ENCODE peak calls at places on chromosomes 2 and 18, in six cellular contexts. S is neural crest cell, G is fibroblast of the aortic adventitia, R is MM.1S, E is MCF 10A, Z is WERI-Rb-1. D is an unnamed sample.

GRCh38 chr2:171056307-171056706 is 104.4 kb downstream of the TLK1 start:
- DNase-seq in R (no peak), Z (no peak), E (no peak), S (no peak), G (peak), D (no peak)

GRCh38 chr2:219630770-219631405 is 3.5 kb downstream of the SLC4A3 start:
- DNase-seq in S (no peak), Z (no peak), R (no peak), G (no peak), E (no peak), D (peak)

GRCh38 chr2:144645055-144645778 is 125.3 kb upstream of the ZEB2 start:
- DNase-seq in R (no peak), G (peak), S (no peak), Z (no peak), E (peak), D (no peak)

GRCh38 chr2:127193948-127194267 is 26.2 kb downstream of the CYP27C1 start:
- DNase-seq in S (no peak), R (no peak), Z (no peak), E (no peak), G (peak), D (no peak)

GRCh38 chr2:239723486-239724193 is 301.5 kb downstream of the NDUFA10 start:
- DNase-seq in G (no peak), E (no peak), S (no peak), Z (no peak), R (no peak), D (no peak)

GRCh38 chr2:34234823-34235222 is 635.7 kb upstream of the FAM98A start:
- DNase-seq in G (no peak), Z (no peak), E (no peak), S (no peak), R (peak), D (no peak)

GRCh38 chr2:187364696-187365095 is 83.4 kb downstream of the CALCRL start:
- DNase-seq in G (peak), Z (no peak), E (no peak), R (no peak), S (no peak), D (no peak)

GRCh38 chr18:44627245-44627644 is 53.4 kb upstream of the SETBP1 start:
- DNase-seq in S (no peak), G (peak), Z (no peak), E (peak), R (no peak), D (no peak)

GRCh38 chr2:223590964-223591363 is 11.2 kb downstream of the SCG2 start:
- DNase-seq in Z (no peak), S (no peak), G (no peak), E (no peak), R (no peak), D (no peak)

GRCh38 chr2:217223222-217223930 is 363.5 kb upstream of the TNP1 start:
- DNase-seq in G (peak), Z (no peak), E (peak), S (no peak), R (peak), D (peak)

GRCh38 chr2:135245055-135245454 is 193.0 kb downstream of the RAB3GAP1 start:
- DNase-seq in E (peak), R (no peak), Z (no peak), S (no peak), G (peak), D (no peak)

GRCh38 chr2:167293172-167293781 is 405.0 kb downstream of the XIRP2 start:
- DNase-seq in E (peak), Z (peak), R (peak), S (peak), G (peak), D (peak)

GRCh38 chr2:152200562-152201465 is 25.3 kb upstream of the STAM2 start:
- DNase-seq in Z (no peak), G (peak), R (no peak), E (peak), S (no peak), D (no peak)

DNA sequence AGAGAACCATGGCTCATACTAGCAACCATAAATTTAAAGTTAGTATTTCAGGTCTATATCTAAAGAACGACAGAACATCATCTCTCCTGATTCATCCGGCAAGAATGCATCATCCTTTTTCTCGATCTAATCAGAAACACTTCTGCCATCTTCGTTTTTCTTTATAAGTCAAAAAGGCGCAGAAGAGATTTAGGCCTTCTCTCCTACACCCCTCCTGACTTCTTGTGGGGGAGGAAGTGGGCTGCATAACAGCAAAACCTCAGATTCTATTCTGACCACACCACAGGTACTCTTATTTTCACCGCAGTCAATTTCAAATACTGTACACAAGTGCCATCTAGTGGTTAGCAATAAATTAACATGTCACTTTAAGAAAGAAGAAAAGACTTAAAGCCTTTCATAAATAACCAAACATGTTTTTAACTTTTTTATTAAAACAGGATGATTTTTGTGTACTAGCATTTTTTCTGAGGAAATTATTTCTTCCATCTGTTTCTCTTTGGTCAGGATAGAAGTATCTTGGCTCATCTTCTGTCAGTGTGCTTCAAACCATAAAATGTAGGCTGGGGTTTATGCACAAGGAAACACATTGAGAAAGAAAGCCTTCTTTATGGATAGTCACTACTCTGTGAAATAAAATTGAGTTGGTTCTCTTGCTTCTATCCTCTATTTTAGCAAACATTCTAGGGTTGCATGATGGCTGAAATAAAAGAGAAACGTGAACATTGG is 48.3 kb upstream of the PIK3C3 start:
- DNase-seq in S (peak), E (peak), Z (no peak), G (peak), R (peak), D (peak)
- TF ChIP-seq CTCF in S (peak), E (peak), Z (peak), G (peak), R (peak), D (peak)

DNA sequence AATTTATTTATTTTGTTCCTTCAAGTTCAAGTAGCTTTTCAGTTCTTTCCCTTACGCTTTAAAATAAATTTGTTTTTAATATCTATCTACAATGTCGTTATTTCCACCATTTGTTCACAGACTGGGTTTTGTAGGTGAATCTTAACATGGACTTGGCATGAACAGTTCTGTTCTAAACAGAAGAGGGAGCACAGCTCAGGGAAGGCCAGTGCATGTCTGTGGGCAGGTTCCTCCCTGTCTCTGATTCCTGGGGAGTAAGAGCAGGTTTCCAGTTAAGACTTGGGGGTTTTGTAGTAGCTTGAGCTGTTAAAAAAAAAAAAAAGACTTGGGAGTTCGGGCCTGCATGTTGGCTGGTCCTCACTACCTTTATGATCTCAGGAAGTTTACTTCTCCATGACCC is 11.1 kb downstream of the TTL start:
- DNase-seq in R (no peak), E (no peak), S (no peak), Z (peak), G (no peak), D (no peak)
- TF ChIP-seq CTCF in R (no peak), E (no peak), S (no peak), Z (peak), G (no peak), D (no peak)

GRCh38 chr2:133780099-133780996 is 212.1 kb upstream of the NCKAP5 start:
- DNase-seq in E (peak), R (peak), G (peak), S (peak), Z (peak), D (peak)
- TF ChIP-seq CTCF in E (peak), R (peak), G (peak), S (peak), Z (peak), D (peak)

DNA sequence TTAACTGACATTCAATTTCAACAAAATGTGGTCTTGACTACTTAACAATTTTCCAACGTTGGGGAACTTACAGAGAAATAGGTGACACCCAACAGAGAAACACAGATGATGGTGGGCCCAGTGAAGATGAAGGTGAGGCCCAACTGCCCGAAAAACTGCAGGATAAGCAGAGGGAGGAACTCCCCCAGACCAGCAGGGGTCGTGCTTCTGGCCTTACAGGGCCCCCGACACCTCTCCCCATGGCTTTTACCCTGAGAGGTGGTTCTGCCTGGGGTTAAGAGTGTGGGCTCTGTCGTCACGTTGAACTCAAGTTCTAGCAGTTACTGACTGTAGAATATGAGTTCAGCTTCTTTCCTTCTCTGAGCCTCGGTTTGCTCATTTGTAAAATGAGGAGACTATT is 119.5 kb upstream of the SMIM21 start:
- DNase-seq in R (no peak), E (no peak), G (no peak), Z (no peak), S (no peak), D (no peak)
- TF ChIP-seq CTCF in R (no peak), E (no peak), G (no peak), Z (peak), S (no peak), D (peak)

GRCh38 chr18:3094355-3094684 is 81.4 kb upstream of the LPIN2 start:
- DNase-seq in Z (no peak), S (no peak), G (no peak), R (no peak), E (no peak), D (no peak)
- TF ChIP-seq CTCF in Z (no peak), S (no peak), G (no peak), R (no peak), E (no peak), D (no peak)

GRCh38 chr2:237474931-237475703 is 11.9 kb upstream of the MLPH start:
- DNase-seq in G (peak), Z (peak), S (peak), E (peak), R (peak), D (peak)
- TF ChIP-seq CTCF in G (peak), Z (peak), S (peak), E (peak), R (peak), D (peak)

GRCh38 chr2:46029332-46029811 is 267.8 kb upstream of the EPAS1 start:
- DNase-seq in G (peak), E (peak), Z (no peak), R (no peak), S (no peak), D (no peak)
- TF ChIP-seq CTCF in G (no peak), E (no peak), Z (peak), R (peak), S (peak), D (peak)

DNA sequence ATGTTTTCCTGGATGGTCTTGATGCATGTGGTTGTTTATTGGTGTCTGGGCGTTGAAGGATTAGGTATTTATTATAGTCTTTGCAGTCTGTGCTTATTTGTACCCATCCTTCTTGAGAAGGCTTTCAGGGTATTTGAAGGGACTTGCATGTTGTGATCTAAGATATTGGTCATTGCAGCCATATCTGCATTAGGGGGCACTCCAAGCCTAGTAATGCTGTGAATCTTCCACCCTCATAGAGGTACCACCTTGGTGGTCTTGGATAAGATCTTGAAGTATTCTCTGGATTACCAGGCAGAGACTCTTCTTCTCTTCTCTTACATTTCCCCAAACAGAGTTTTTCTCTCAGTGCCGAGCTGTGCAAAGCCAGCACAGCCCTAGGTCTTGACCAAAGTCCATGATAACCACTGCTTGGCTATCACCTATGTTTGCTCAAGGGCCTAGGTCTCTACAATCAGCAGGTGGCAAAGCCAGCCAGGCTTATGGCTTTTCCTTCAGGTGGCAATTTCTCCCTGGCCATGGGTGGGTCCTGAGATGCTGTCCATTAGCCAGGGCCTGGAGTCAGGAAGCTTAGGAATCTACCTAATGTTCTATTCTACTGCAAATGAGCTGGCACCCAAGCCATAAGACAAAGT is 15.4 kb upstream of the PPP1R1C start:
- DNase-seq in Z (no peak), G (no peak), R (no peak), S (no peak), E (no peak), D (no peak)
- TF ChIP-seq CTCF in Z (no peak), G (no peak), R (no peak), S (no peak), E (no peak), D (no peak)

DNA sequence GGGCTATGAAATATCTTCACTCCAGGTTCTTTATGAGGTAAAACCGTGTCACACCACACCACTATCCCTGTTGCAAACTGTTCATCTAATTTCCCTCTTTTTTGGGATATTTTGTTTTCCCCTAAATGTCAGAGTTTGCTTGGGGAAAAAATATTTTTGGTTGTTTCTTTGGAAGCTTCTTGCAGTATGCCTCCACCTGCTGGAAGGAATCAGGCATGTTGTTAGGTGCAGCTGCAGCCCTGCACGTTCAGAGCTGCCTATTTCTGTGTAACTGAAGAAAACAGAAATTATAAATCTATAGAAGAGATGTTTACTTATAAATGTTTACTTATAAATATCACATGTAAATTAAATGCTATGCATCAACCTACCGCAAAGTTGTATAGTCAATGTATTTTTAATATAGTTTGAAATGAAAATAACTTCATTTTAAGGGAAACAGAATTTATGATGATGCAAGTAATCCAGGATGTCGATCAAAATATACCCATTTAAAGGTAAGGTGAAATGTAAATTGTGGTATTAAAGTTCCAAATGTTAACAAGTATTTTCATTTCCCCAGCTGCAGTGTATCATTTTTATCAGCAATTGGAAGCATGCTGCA is 238.0 kb downstream of the ZNF516 start:
- DNase-seq in S (no peak), E (peak), R (peak), G (peak), Z (peak), D (no peak)
- TF ChIP-seq CTCF in S (peak), E (peak), R (peak), G (peak), Z (peak), D (no peak)